ENCODE peak calls at places on chromosomes 3 and 15, in six cellular contexts. X, P, S, O, H and M are unnamed samples.

GRCh38 chr3:192207239-192207638 is 520.1 kb downstream of the FGF12 start:
- DNase-seq in S (no peak), X (no peak), P (no peak), O (no peak), H (no peak), M (no peak)

GRCh38 chr15:80386151-80386550 is 18.0 kb upstream of the ARNT2 start:
- DNase-seq in X (no peak), O (no peak), P (no peak), H (no peak), S (no peak), M (no peak)

GRCh38 chr3:138705675-138706074 is 97.1 kb downstream of the FAIM start:
- DNase-seq in H (no peak), O (no peak), X (no peak), P (no peak), S (no peak), M (no peak)

GRCh38 chr3:42663581-42664442 is 10.3 kb downstream of the ZBTB47 start:
- DNase-seq in P (no peak), H (peak; percentile 73), X (no peak), O (no peak), S (no peak), M (no peak)

GRCh38 chr3:58009026-58009748 is 965 bp downstream of the FLNB start:
- DNase-seq in X (no peak), H (peak; percentile 27), P (peak; percentile 54), O (peak; percentile 29), S (no peak), M (no peak)

GRCh38 chr3:172065534-172065933 is 26.2 kb downstream of the FNDC3B start:
- DNase-seq in X (no peak), O (no peak), H (no peak), S (no peak), P (no peak), M (no peak)

GRCh38 chr3:99520511-99520910 is 117.9 kb upstream of the COL8A1 start:
- DNase-seq in X (no peak), O (no peak), P (no peak), H (no peak), S (no peak), M (no peak)

GRCh38 chr15:62795171-62795570 is 247.4 kb upstream of the TPM1 start:
- DNase-seq in S (no peak), P (no peak), O (no peak), H (no peak), X (no peak), M (no peak)

GRCh38 chr15:55587321-55588069 is 650 bp downstream of the PYGO1 start:
- DNase-seq in H (no peak), S (no peak), O (peak; percentile 64), P (peak; percentile 15), X (no peak), M (no peak)

GRCh38 chr15:91942676-91943417 is 89.3 kb downstream of the SLCO3A1 start:
- DNase-seq in O (peak; percentile 63), H (peak; percentile 31), X (peak; percentile 93), P (peak; percentile 84), S (peak; percentile 8), M (peak; percentile 47)

GRCh38 chr15:63233667-63234419 is 43.6 kb upstream of the APH1B start:
- DNase-seq in X (no peak), H (no peak), P (no peak), S (no peak), O (no peak), M (no peak)

GRCh38 chr15:44593042-44593736 is 56.2 kb downstream of the EIF3J start:
- DNase-seq in S (no peak), O (no peak), H (no peak), X (no peak), P (peak; percentile 60), M (no peak)

GRCh38 chr3:57127849-57128566 is 37.1 kb downstream of the IL17RD start:
- DNase-seq in S (no peak), X (no peak), P (no peak), H (no peak), O (no peak), M (no peak)

GRCh38 chr3:185028121-185028520 is 124.7 kb downstream of the C3orf70 start:
- DNase-seq in S (no peak), X (no peak), O (no peak), H (no peak), P (no peak), M (no peak)

GRCh38 chr3:146072824-146073223 is 88.2 kb downstream of the PLOD2 start:
- DNase-seq in X (no peak), O (no peak), S (no peak), P (no peak), H (no peak), M (no peak)

GRCh38 chr3:127019449-127019848 is 36.5 kb downstream of the PLXNA1 start:
- DNase-seq in H (no peak), S (no peak), P (no peak), X (peak; percentile 55), O (no peak), M (no peak)

GRCh38 chr3:16841354-16841753 is 43.4 kb upstream of the PLCL2 start:
- DNase-seq in X (no peak), S (no peak), H (no peak), P (peak; percentile 37), O (no peak), M (no peak)

GRCh38 chr3:151638555-151638954 is 95.2 kb upstream of the AADACL2 start:
- DNase-seq in X (no peak), S (no peak), P (no peak), H (no peak), O (peak; percentile 49), M (no peak)

GRCh38 chr3:150255416-150255815 is 152.7 kb upstream of the TSC22D2 start:
- DNase-seq in X (peak; percentile 66), O (no peak), P (no peak), S (no peak), H (no peak), M (no peak)